ENCODE peak calls at places on chromosomes 6 and 20, in six cellular contexts. D is A549, E is HCT116, W is IMR-90, H is H1, C is HepG2. Z is an unnamed sample.

GRCh38 chr6:46850781-46851180 is 57.6 kb downstream of the MEP1A start:
- DNase-seq in H (no peak), E (no peak), C (no peak), W (no peak), D (no peak), Z (no peak)

GRCh38 chr20:25039697-25040437 is 18.1 kb downstream of the ACSS1 start:
- DNase-seq in W (peak; percentile 44), H (no peak), C (no peak), D (no peak), E (no peak), Z (no peak)

GRCh38 chr6:154888896-154889295 is 106.2 kb upstream of the TIAM2 start:
- DNase-seq in E (no peak), H (no peak), C (no peak), W (no peak), D (no peak), Z (no peak)

GRCh38 chr6:111922454-111923297 is 49.4 kb upstream of the FYN start:
- DNase-seq in H (no peak), W (peak; percentile 59), C (no peak), D (no peak), E (no peak), Z (no peak)

GRCh38 chr6:96911171-96911570 is 13.4 kb upstream of the KLHL32 start:
- DNase-seq in D (no peak), E (no peak), W (no peak), H (no peak), C (no peak), Z (no peak)

GRCh38 chr20:32327087-32327681 is 30.9 kb upstream of the ASXL1 start:
- DNase-seq in C (peak; percentile 51), H (no peak), D (no peak), W (peak; percentile 93), E (no peak), Z (no peak)

GRCh38 chr6:31083742-31084354 is 28.5 kb downstream of the C6orf15 start:
- DNase-seq in H (peak; percentile 54), E (peak; percentile 61), W (peak; percentile 92), D (peak; percentile 67), C (peak; percentile 34), Z (no peak)

GRCh38 chr6:119105262-119105661 is 26.8 kb upstream of the FAM184A start:
- DNase-seq in E (no peak), D (no peak), C (no peak), H (no peak), W (no peak), Z (no peak)

GRCh38 chr20:30593572-30593971 is 663.9 kb upstream of the DEFB115 start:
- DNase-seq in D (no peak), C (no peak), H (no peak), E (no peak), W (no peak), Z (peak; percentile 25)

GRCh38 chr6:16921399-16922110 is 160.3 kb upstream of the ATXN1 start:
- DNase-seq in H (no peak), C (no peak), W (peak; percentile 97), D (no peak), E (no peak), Z (no peak)

GRCh38 chr20:36644032-36644712 is 1.8 kb downstream of the SLA2 start:
- DNase-seq in C (no peak), D (no peak), E (no peak), H (no peak), W (no peak), Z (no peak)

GRCh38 chr20:29349836-29350235 is 1907.6 kb upstream of the DEFB115 start:
- DNase-seq in C (no peak), D (no peak), E (no peak), H (no peak), W (no peak), Z (no peak)

GRCh38 chr20:25341716-25342680 is 48.6 kb downstream of the ABHD12 start:
- DNase-seq in C (no peak), D (no peak), W (peak; percentile 21), H (no peak), E (no peak), Z (no peak)

GRCh38 chr20:35772563-35773058 is 796 bp downstream of the PHF20 start:
- DNase-seq in E (no peak), H (no peak), C (no peak), D (no peak), W (no peak), Z (no peak)

GRCh38 chr20:58660855-58661254 is 9.8 kb downstream of the STX16 start:
- DNase-seq in W (no peak), D (no peak), E (no peak), C (no peak), H (no peak), Z (no peak)

GRCh38 chr6:14897836-14898235 is 348.0 kb upstream of the JARID2 start:
- DNase-seq in W (no peak), D (no peak), E (no peak), H (no peak), C (no peak), Z (no peak)
- H3K9me3 ChIP-seq in W (peaks cover 2% of the 10 kb centered on the region), D (no peaks in the 10 kb centered on the region), E (no peaks in the 10 kb centered on the region), H (peaks cover 19% of the 10 kb centered on the region), C (no peaks in the 10 kb centered on the region), Z (no peaks in the 10 kb centered on the region)

GRCh38 chr6:117795234-117795633 is 111.8 kb upstream of the SLC35F1 start:
- DNase-seq in H (no peak), W (no peak), E (no peak), C (no peak), D (peak; percentile 24), Z (no peak)
- TF ChIP-seq CTCF in H (no peak), W (no peak), E (peak; percentile 17), C (peak; percentile 13), D (peak; percentile 10), Z (no peak)

GRCh38 chr6:166266336-166266735 is 41.9 kb downstream of the PRR18 start:
- DNase-seq in D (no peak), E (no peak), C (no peak), H (no peak), W (no peak), Z (no peak)
- TF ChIP-seq RAD21 in D (no peak), E (no peak), C (no peak), H (no peak), W (no peak), Z (no peak)

GRCh38 chr6:37974381-37974780 is 154.9 kb downstream of the ZFAND3 start:
- DNase-seq in E (no peak), H (no peak), D (no peak), W (no peak), C (no peak), Z (no peak)

GRCh38 chr6:37971711-37972410 is 152.3 kb downstream of the ZFAND3 start:
- DNase-seq in E (no peak), H (no peak), D (no peak), C (no peak), W (peak; percentile 72), Z (no peak)

GRCh38 chr6:37967651-37968050 is 148.1 kb downstream of the ZFAND3 start:
- DNase-seq in C (no peak), D (no peak), W (no peak), H (no peak), E (no peak), Z (no peak)

GRCh38 chr6:37972994-37973757 is 153.6 kb downstream of the ZFAND3 start:
- DNase-seq in E (no peak), C (no peak), W (no peak), H (no peak), D (no peak), Z (no peak)

DNA sequence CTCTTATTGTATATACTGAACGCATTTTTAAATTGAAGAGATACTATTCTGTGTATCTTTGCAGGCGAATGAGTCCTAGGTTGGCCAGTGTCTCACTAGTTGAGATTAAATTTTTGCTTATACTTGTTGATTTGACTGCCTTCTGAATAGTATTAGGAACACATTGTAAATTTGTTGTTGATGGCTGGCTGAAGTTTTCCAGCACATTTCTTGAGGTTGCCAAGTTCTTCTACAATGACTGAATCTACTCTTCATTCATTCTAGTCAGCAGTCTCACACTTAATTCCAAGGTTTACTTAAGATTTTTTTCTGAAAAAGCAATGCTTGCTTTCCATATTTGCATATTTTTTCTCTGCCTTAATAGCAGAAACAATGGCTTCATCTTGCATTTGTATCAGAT is 151.7 kb downstream of the ZFAND3 start:
- DNase-seq in W (no peak), D (no peak), H (no peak), C (no peak), E (no peak), Z (no peak)
- H3K9me3 ChIP-seq in W (peaks cover 2% of the 10 kb centered on the region), D (peaks cover 13% of the 10 kb centered on the region), H (peaks cover 15% of the 10 kb centered on the region), C (peaks cover 8% of the 10 kb centered on the region), E (no peaks in the 10 kb centered on the region), Z (peaks cover 6% of the 10 kb centered on the region)

DNA sequence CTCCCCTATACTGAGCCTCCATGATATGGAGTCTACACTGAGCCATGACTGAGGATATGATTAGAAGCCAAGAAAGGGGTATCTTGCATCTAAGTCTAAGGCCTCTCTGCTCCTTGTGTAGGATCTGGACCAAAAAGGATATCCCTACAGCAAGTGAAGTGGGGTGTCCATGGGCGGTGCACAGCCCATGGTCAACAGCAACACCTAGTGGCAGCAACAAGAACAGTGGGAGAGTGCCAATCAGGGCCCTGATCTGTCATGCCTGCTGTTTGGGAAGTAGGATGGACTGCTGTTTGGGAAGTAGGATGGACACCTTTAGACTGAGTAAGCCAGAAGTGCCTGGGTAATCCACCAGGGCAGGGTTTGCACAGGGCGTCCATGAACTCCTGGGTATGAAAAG is 22.4 kb downstream of the PTGIS start:
- DNase-seq in C (no peak), E (no peak), D (peak; percentile 62), H (no peak), W (no peak), Z (no peak)
- TF ChIP-seq CTCF in C (peak; percentile 46), E (peak; percentile 71), D (no peak), H (peak; percentile 77), W (no peak), Z (peak; percentile 32)

DNA sequence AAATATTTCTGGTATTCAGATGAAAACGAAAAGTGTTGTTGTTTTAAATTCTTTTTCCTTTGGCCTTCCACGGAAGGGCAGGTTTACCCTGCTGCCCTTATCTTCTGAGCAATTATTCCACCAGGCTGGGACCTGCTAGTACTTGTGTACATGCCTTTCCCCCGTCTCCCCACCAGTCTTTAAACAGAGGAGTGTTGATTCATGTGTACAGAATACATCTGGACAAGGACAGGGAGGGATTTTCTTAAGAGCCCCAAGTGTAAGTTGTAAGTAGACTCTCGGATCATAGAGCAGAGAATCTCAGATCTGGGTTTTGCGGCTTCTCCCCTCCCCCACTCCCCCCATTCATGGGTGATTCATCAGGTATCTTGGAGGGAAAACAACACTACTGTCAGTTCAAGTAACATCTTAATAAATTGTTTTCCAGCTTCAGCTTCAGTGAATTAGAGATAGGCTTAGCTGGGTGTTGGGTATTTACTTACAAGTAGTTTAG is 81.3 kb downstream of the RTN4IP1 start:
- DNase-seq in D (no peak), C (peak; percentile 76), H (peak; percentile 5), E (no peak), W (peak; percentile 85), Z (no peak)
- TF ChIP-seq RAD21 in D (no peak), C (no peak), H (no peak), E (no peak), W (no peak), Z (no peak)

DNA sequence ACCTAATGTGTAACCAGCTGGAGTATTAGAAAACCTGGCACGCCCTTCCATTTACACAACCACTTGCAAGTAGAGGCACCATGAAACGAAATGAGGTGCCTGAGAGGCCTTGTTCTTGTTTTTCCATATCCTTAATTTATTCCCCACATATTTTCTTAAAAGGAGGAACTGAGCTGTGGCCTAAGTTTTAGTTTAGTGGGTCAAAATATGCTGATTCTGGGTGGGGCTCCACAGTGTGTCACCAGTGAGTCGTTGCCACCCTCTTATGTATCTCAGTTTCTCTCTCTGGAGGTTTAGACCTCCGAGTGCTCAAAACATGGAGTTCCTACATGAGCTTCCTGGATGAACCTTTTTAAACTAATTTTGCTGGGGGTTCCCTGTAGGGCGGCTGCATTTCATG is 17.3 kb upstream of the IL22RA2 start:
- DNase-seq in E (no peak), W (no peak), H (no peak), D (no peak), C (no peak), Z (no peak)
- H3K9me3 ChIP-seq in E (no peaks in the 10 kb centered on the region), W (peaks cover 5% of the 10 kb centered on the region), H (peaks cover 39% of the 10 kb centered on the region), D (peaks cover 15% of the 10 kb centered on the region), C (peaks cover 49% of the 10 kb centered on the region), Z (peaks cover 5% of the 10 kb centered on the region)

Z was measured in SK-N-SH.